ENCODE peak calls at places on chromosomes 6 and 20, in eight cellular contexts. E, V, J, H, X, I, R and Y are unnamed samples.

GRCh38 chr20:61556116-61556515 is 304.1 kb downstream of the CDH4 start:
- DNase-seq in E (no peak), V (no peak), J (no peak), H (no peak), X (no peak), I (no peak), R (no peak), Y (no peak)

GRCh38 chr6:49933526-49933925 is 30.4 kb downstream of the DEFB114 start:
- DNase-seq in E (no peak), V (no peak), J (no peak), H (peak; percentile 67), X (no peak), I (no peak), R (no peak), Y (no peak)

GRCh38 chr6:28922841-28923317 is 906 bp downstream of the TRIM27 start:
- DNase-seq in E (peak; percentile 29), V (no peak), J (peak; percentile 38), H (no peak), X (no peak), I (peak; percentile 63), R (peak; percentile 52), Y (no peak)

GRCh38 chr6:40956871-40957270 is 82.2 kb downstream of the UNC5CL start:
- DNase-seq in E (no peak), V (no peak), J (no peak), H (no peak), X (no peak), I (no peak), R (no peak), Y (no peak)

GRCh38 chr6:154298297-154298696 is 58.3 kb downstream of the IPCEF1 start:
- DNase-seq in E (no peak), V (no peak), J (no peak), H (no peak), X (no peak), I (no peak), R (no peak), Y (no peak)

GRCh38 chr20:51175156-51175555 is 152.2 kb upstream of the KCNG1 start:
- DNase-seq in E (no peak), V (no peak), J (no peak), H (no peak), X (no peak), I (no peak), R (no peak), Y (no peak)

GRCh38 chr6:13586936-13587542 is 12.6 kb downstream of the SIRT5 start:
- DNase-seq in E (no peak), V (no peak), J (no peak), H (no peak), X (no peak), I (no peak), R (no peak), Y (no peak)

GRCh38 chr6:166556871-166557322 is 29.6 kb downstream of the RAMACL start:
- DNase-seq in E (peak; percentile 98), V (peak; percentile 97), J (peak; percentile 95), H (peak; percentile 86), X (no peak), I (peak; percentile 48), R (peak; percentile 75), Y (peak; percentile 94)

GRCh38 chr6:151242420-151242841 is 2.7 kb downstream of the AKAP12 start:
- DNase-seq in E (no peak), V (peak; percentile 75), J (no peak), H (no peak), X (no peak), I (no peak), R (no peak), Y (no peak)

GRCh38 chr6:74991573-74992332 is 214.1 kb downstream of the COL12A1 start:
- DNase-seq in E (no peak), V (no peak), J (no peak), H (no peak), X (no peak), I (peak; percentile 26), R (no peak), Y (no peak)

GRCh38 chr6:1885576-1886003 is 275.9 kb downstream of the FOXC1 start:
- DNase-seq in E (no peak), V (no peak), J (no peak), H (no peak), X (no peak), I (no peak), R (no peak), Y (no peak)

GRCh38 chr20:47296950-47297349 is 59.5 kb downstream of the ZMYND8 start:
- DNase-seq in E (no peak), V (no peak), J (no peak), H (no peak), X (no peak), I (peak; percentile 30), R (no peak), Y (no peak)

GRCh38 chr6:55397986-55398385 is 70.7 kb downstream of the GFRAL start:
- DNase-seq in E (no peak), V (no peak), J (no peak), H (no peak), X (no peak), I (no peak), R (no peak), Y (no peak)

GRCh38 chr6:152821525-152821924 is 70.9 kb downstream of the VIP start:
- DNase-seq in E (no peak), V (no peak), J (no peak), H (no peak), X (no peak), I (peak; percentile 67), R (no peak), Y (no peak)

GRCh38 chr20:1536893-1537730 is 20.4 kb downstream of the SIRPD start:
- DNase-seq in E (no peak), V (peak; percentile 38), J (no peak), H (peak; percentile 84), X (no peak), I (peak; percentile 31), R (no peak), Y (no peak)

GRCh38 chr20:46810442-46811327 is 84.0 kb upstream of the EYA2 start:
- DNase-seq in E (no peak), V (no peak), J (no peak), H (no peak), X (peak; percentile 85), I (peak; percentile 18), R (no peak), Y (no peak)

GRCh38 chr6:6798430-6798829 is 209.9 kb downstream of the LY86 start:
- DNase-seq in E (no peak), V (no peak), J (peak; percentile 14), H (no peak), X (no peak), I (no peak), R (no peak), Y (no peak)

GRCh38 chr6:39301606-39302005 is 12.6 kb downstream of the KCNK17 start:
- DNase-seq in E (no peak), V (no peak), J (no peak), H (no peak), X (no peak), I (peak; percentile 90), R (no peak), Y (no peak)

GRCh38 chr6:39300739-39301138 is 13.5 kb downstream of the KCNK17 start:
- DNase-seq in E (no peak), V (no peak), J (no peak), H (no peak), X (no peak), I (no peak), R (no peak), Y (no peak)

GRCh38 chr6:39303425-39304153 is 10.6 kb downstream of the KCNK17 start:
- DNase-seq in E (no peak), V (no peak), J (no peak), H (no peak), X (no peak), I (no peak), R (no peak), Y (no peak)

GRCh38 chr6:39302669-39303424 is 11.4 kb downstream of the KCNK17 start:
- DNase-seq in E (peak; percentile 80), V (peak; percentile 80), J (peak; percentile 88), H (peak; percentile 96), X (no peak), I (peak; percentile 96), R (peak; percentile 91), Y (peak; percentile 62)

DNA sequence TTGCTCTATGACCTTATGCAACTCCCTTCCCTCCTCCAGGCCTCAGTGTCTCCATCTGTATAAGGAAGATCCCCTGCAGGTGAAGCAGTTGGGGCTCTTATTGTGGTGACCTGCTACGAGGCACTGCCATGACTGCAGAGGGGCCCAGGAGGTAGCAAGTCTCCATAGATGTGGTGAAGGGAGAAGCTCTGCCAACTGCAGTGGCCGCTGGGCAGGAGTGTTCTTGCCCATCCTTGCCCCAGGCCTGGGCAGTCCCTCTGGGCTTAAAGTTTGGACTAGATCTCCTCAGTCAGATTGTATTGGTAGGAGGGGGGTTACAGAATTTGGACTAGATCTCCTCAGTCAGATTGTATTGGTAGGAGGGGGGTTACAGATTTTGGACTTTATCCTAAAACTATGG is 12.2 kb downstream of the KCNK17 start:
- DNase-seq in E (no peak), V (no peak), J (no peak), H (no peak), X (no peak), I (no peak), R (no peak), Y (no peak)
- H3K4me1 ChIP-seq in E (no peaks in the 10 kb centered on the region), V (peaks cover 5% of the 10 kb centered on the region), J (peaks cover 12% of the 10 kb centered on the region), H (no peaks in the 10 kb centered on the region), X (peaks cover 2% of the 10 kb centered on the region), I (peaks cover 6% of the 10 kb centered on the region), R (peaks cover 5% of the 10 kb centered on the region), Y (no peaks in the 10 kb centered on the region)

DNA sequence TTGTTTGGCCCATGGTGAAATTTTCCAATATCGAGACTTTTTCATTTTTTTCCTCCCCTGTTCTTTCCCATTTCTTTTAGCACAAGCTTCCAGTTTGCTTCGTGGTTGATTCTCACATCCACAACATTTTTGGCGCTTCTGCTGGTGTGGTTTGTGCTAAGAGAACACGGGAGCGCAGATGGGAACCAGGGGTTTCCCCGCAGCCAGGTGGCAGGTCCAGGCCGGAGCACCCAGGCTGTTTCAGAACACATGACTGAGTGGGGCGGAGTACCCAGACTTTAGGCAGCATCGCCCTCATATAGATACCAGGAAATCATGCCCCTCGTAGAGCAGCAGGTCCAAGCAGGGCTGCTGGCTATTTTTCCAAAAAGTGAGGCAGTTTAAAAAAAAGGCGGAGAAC is 58.0 kb downstream of the SYTL3 start:
- DNase-seq in E (peak; percentile 78), V (peak; percentile 61), J (peak; percentile 64), H (peak; percentile 81), X (no peak), I (no peak), R (peak; percentile 69), Y (peak; percentile 47)
- TF ChIP-seq POLR2AphosphoS5 in E (peak; percentile 62), V (no peak), J (no peak), H (peak; percentile 51), X (peak; percentile 24), I (no peak), R (no peak), Y (no peak)

GRCh38 chr6:19193624-19194023 is 643.5 kb upstream of the ID4 start:
- DNase-seq in E (no peak), V (no peak), J (no peak), H (no peak), X (no peak), I (no peak), R (no peak), Y (no peak)
- H3K27me3 ChIP-seq in E (no peaks in the 10 kb centered on the region), V (no peaks in the 10 kb centered on the region), J (no peaks in the 10 kb centered on the region), H (no peaks in the 10 kb centered on the region), X (no peaks in the 10 kb centered on the region), I (no peaks in the 10 kb centered on the region), R (no peaks in the 10 kb centered on the region), Y (no peaks in the 10 kb centered on the region)

DNA sequence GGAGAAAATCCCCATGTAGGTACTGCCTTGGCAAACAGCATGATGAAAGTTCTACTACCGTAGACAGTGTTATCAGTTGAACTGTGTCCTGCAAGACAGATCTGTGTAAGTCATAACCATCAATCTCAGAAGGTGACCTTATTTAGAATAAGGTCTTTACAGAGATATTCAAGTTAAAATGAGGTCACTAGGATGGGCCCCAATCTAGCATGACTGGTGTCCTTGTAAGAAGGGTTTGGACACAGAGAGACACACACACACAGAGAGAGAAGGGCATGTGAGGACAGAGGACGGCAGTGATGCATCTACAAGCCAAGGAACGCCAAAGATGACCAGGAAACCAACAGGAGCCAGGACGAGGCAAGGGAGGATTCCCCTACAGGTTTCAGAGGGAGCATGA is 8.8 kb downstream of the TXNDC5 start:
- DNase-seq in E (no peak), V (no peak), J (no peak), H (no peak), X (no peak), I (no peak), R (no peak), Y (no peak)
- H3K4me1 ChIP-seq in E (no peaks in the 10 kb centered on the region), V (no peaks in the 10 kb centered on the region), J (peaks cover 17% of the 10 kb centered on the region), H (no peaks in the 10 kb centered on the region), X (no peaks in the 10 kb centered on the region), I (no peaks in the 10 kb centered on the region), R (no peaks in the 10 kb centered on the region), Y (no peaks in the 10 kb centered on the region)